ENCODE peak calls at places on chromosomes 5 and 9, in ten cellular contexts. One of them, this sample, is unnamed.
A peak's percentile ranks its signal among the peaks of the same experiment; 100 is the strongest.

GRCh38 chr5:38226091-38226490 is 32.3 kb upstream of the EGFLAM start:
- DNase-seq in psoas muscle: no peak
- DNase-seq in neural crest cell: no peak
- DNase-seq in adrenal gland: no peak
- DNase-seq in WTC11: no peak
- DNase-seq in HCT116: no peak
- DNase-seq in body of pancreas: no peak
- DNase-seq in fibroblast of lung: no peak
- DNase-seq in H9: no peak
- DNase-seq in PC-9: no peak
- DNase-seq in this sample: no peak

GRCh38 chr5:93746406-93747056 is 5.1 kb upstream of the POU5F2 start:
- DNase-seq in H9: no peak
- DNase-seq in HCT116: no peak
- DNase-seq in PC-9: no peak
- DNase-seq in body of pancreas: no peak
- DNase-seq in fibroblast of lung: peak; percentile 32
- DNase-seq in adrenal gland: no peak
- DNase-seq in WTC11: no peak
- DNase-seq in psoas muscle: no peak
- DNase-seq in neural crest cell: no peak
- DNase-seq in this sample: no peak

GRCh38 chr9:14813336-14814020 is 90.9 kb upstream of the CER1 start:
- DNase-seq in fibroblast of lung: peak; percentile 21
- DNase-seq in HCT116: no peak
- DNase-seq in adrenal gland: no peak
- DNase-seq in H9: no peak
- DNase-seq in WTC11: no peak
- DNase-seq in PC-9: no peak
- DNase-seq in psoas muscle: no peak
- DNase-seq in body of pancreas: no peak
- DNase-seq in neural crest cell: no peak
- DNase-seq in this sample: no peak

GRCh38 chr5:66987949-66988838 is 208.4 kb downstream of the CD180 start:
- DNase-seq in body of pancreas: no peak
- DNase-seq in WTC11: no peak
- DNase-seq in fibroblast of lung: no peak
- DNase-seq in neural crest cell: no peak
- DNase-seq in adrenal gland: no peak
- DNase-seq in psoas muscle: no peak
- DNase-seq in H9: no peak
- DNase-seq in PC-9: no peak
- DNase-seq in HCT116: no peak
- DNase-seq in this sample: no peak

GRCh38 chr5:50325237-50325832 is 115.8 kb downstream of the EMB start:
- DNase-seq in adrenal gland: no peak
- DNase-seq in body of pancreas: no peak
- DNase-seq in PC-9: no peak
- DNase-seq in neural crest cell: peak; percentile 3
- DNase-seq in fibroblast of lung: peak; percentile 43
- DNase-seq in psoas muscle: no peak
- DNase-seq in H9: no peak
- DNase-seq in HCT116: peak; percentile 32
- DNase-seq in WTC11: no peak
- DNase-seq in this sample: no peak

GRCh38 chr5:133754575-133755169 is 142.3 kb upstream of the FSTL4 start:
- DNase-seq in psoas muscle: no peak
- DNase-seq in WTC11: peak; percentile 62
- DNase-seq in adrenal gland: peak; percentile 46
- DNase-seq in H9: peak; percentile 52
- DNase-seq in PC-9: no peak
- DNase-seq in neural crest cell: no peak
- DNase-seq in fibroblast of lung: peak; percentile 20
- DNase-seq in body of pancreas: peak; percentile 55
- DNase-seq in HCT116: peak; percentile 26
- DNase-seq in this sample: no peak

GRCh38 chr5:160315968-160316367 is 3.6 kb upstream of the CCNJL start:
- DNase-seq in HCT116: peak; percentile 68
- DNase-seq in H9: no peak
- DNase-seq in neural crest cell: no peak
- DNase-seq in psoas muscle: no peak
- DNase-seq in PC-9: peak; percentile 97
- DNase-seq in fibroblast of lung: no peak
- DNase-seq in WTC11: no peak
- DNase-seq in body of pancreas: peak; percentile 16
- DNase-seq in adrenal gland: no peak
- DNase-seq in this sample: no peak

GRCh38 chr5:141941307-141941706 is 16.7 kb downstream of the PCDH12 start:
- DNase-seq in psoas muscle: peak; percentile 33
- DNase-seq in H9: no peak
- DNase-seq in WTC11: no peak
- DNase-seq in body of pancreas: no peak
- DNase-seq in PC-9: no peak
- DNase-seq in fibroblast of lung: peak; percentile 12
- DNase-seq in adrenal gland: no peak
- DNase-seq in HCT116: no peak
- DNase-seq in neural crest cell: no peak
- DNase-seq in this sample: no peak

GRCh38 chr5:16179511-16179935 is at the start of gene MARCHF11:
- DNase-seq in psoas muscle: no peak
- DNase-seq in fibroblast of lung: no peak
- DNase-seq in body of pancreas: no peak
- DNase-seq in adrenal gland: no peak
- DNase-seq in neural crest cell: peak; percentile 6
- DNase-seq in HCT116: no peak
- DNase-seq in PC-9: no peak
- DNase-seq in H9: peak; percentile 41
- DNase-seq in WTC11: peak; percentile 66
- DNase-seq in this sample: no peak

GRCh38 chr5:9013147-9013546 is 532.7 kb downstream of the SEMA5A start:
- DNase-seq in psoas muscle: no peak
- DNase-seq in WTC11: no peak
- DNase-seq in neural crest cell: no peak
- DNase-seq in HCT116: no peak
- DNase-seq in H9: no peak
- DNase-seq in PC-9: no peak
- DNase-seq in adrenal gland: no peak
- DNase-seq in fibroblast of lung: no peak
- DNase-seq in body of pancreas: no peak
- DNase-seq in this sample: no peak

GRCh38 chr5:145854651-145855258 is 18.1 kb downstream of the GRXCR2 start:
- DNase-seq in H9: no peak
- DNase-seq in fibroblast of lung: peak; percentile 78
- DNase-seq in psoas muscle: no peak
- DNase-seq in adrenal gland: no peak
- DNase-seq in body of pancreas: no peak
- DNase-seq in PC-9: peak; percentile 89
- DNase-seq in WTC11: no peak
- DNase-seq in HCT116: peak; percentile 77
- DNase-seq in neural crest cell: no peak
- DNase-seq in this sample: no peak

GRCh38 chr5:159581502-159582249 is 251.4 kb upstream of the IL12B start:
- DNase-seq in H9: no peak
- DNase-seq in neural crest cell: no peak
- DNase-seq in WTC11: no peak
- DNase-seq in body of pancreas: peak; percentile 43
- DNase-seq in psoas muscle: no peak
- DNase-seq in fibroblast of lung: peak; percentile 71
- DNase-seq in PC-9: peak; percentile 99
- DNase-seq in HCT116: peak; percentile 94
- DNase-seq in adrenal gland: peak; percentile 81
- DNase-seq in this sample: no peak

GRCh38 chr9:12329623-12329985 is 363.6 kb upstream of the TYRP1 start:
- DNase-seq in WTC11: no peak
- DNase-seq in adrenal gland: no peak
- DNase-seq in H9: no peak
- DNase-seq in fibroblast of lung: no peak
- DNase-seq in HCT116: no peak
- DNase-seq in neural crest cell: no peak
- DNase-seq in PC-9: no peak
- DNase-seq in psoas muscle: no peak
- DNase-seq in body of pancreas: no peak
- DNase-seq in this sample: no peak
- TF ChIP-seq CTCF in WTC11: no peak
- TF ChIP-seq CTCF in adrenal gland: no peak
- TF ChIP-seq CTCF in H9: no peak
- TF ChIP-seq CTCF in fibroblast of lung: no peak
- TF ChIP-seq CTCF in HCT116: no peak
- TF ChIP-seq CTCF in neural crest cell: no peak
- TF ChIP-seq CTCF in PC-9: no peak
- TF ChIP-seq CTCF in psoas muscle: no peak
- TF ChIP-seq CTCF in body of pancreas: no peak
- TF ChIP-seq CTCF in this sample: no peak

GRCh38 chr9:124121725-124122124 is 110.2 kb downstream of the LHX2 start:
- DNase-seq in neural crest cell: no peak
- DNase-seq in H9: no peak
- DNase-seq in WTC11: no peak
- DNase-seq in adrenal gland: no peak
- DNase-seq in psoas muscle: no peak
- DNase-seq in HCT116: no peak
- DNase-seq in fibroblast of lung: no peak
- DNase-seq in PC-9: no peak
- DNase-seq in body of pancreas: no peak
- DNase-seq in this sample: no peak

GRCh38 chr9:124120272-124120671 is 108.7 kb downstream of the LHX2 start:
- DNase-seq in body of pancreas: no peak
- DNase-seq in H9: no peak
- DNase-seq in neural crest cell: no peak
- DNase-seq in HCT116: no peak
- DNase-seq in WTC11: no peak
- DNase-seq in fibroblast of lung: no peak
- DNase-seq in psoas muscle: no peak
- DNase-seq in adrenal gland: no peak
- DNase-seq in PC-9: no peak
- DNase-seq in this sample: no peak

GRCh38 chr9:124118894-124119293 is 107.3 kb downstream of the LHX2 start:
- DNase-seq in adrenal gland: no peak
- DNase-seq in body of pancreas: no peak
- DNase-seq in neural crest cell: no peak
- DNase-seq in psoas muscle: no peak
- DNase-seq in HCT116: no peak
- DNase-seq in fibroblast of lung: no peak
- DNase-seq in H9: no peak
- DNase-seq in PC-9: no peak
- DNase-seq in WTC11: no peak
- DNase-seq in this sample: no peak

GRCh38 chr9:124122321-124122720 is 110.8 kb downstream of the LHX2 start:
- DNase-seq in fibroblast of lung: no peak
- DNase-seq in adrenal gland: no peak
- DNase-seq in psoas muscle: no peak
- DNase-seq in H9: no peak
- DNase-seq in body of pancreas: no peak
- DNase-seq in WTC11: no peak
- DNase-seq in PC-9: no peak
- DNase-seq in neural crest cell: no peak
- DNase-seq in HCT116: no peak
- DNase-seq in this sample: no peak

DNA sequence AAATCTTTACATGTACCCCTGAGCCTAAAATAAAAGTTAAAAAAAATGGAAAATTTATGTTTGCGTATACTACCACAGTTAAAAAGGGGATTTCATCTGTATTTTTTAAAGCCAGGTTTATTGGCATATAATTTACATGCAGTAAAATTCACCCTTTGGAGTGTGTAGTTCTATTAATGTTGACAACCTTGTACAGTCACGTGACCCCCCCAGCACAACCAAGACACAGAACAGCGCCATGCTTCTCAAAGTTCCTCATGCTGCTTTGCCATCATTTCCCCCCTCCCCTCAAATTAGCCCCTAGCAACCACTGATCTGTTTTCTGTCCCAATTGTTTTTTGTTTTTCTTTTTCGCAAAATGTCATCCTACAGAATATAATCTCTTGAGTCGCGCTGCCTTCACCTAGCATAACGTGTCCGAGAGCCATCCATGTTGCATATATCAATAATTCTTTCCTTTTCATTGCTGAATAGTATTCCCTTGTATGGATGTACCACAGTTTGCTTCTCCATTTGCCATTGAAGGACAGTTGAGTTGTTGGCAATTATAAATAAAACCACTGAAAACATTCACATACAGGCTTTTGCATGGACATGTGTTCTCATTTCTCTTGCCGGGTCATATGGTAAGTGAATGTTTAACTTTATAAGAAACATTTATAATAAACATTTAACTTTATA is 105.3 kb downstream of the LHX2 start:
- DNase-seq in H9: no peak
- DNase-seq in fibroblast of lung: no peak
- DNase-seq in adrenal gland: no peak
- DNase-seq in HCT116: no peak
- DNase-seq in psoas muscle: no peak
- DNase-seq in body of pancreas: no peak
- DNase-seq in WTC11: no peak
- DNase-seq in PC-9: no peak
- DNase-seq in neural crest cell: no peak
- DNase-seq in this sample: no peak
- TF ChIP-seq CTCF in H9: no peak
- TF ChIP-seq CTCF in fibroblast of lung: no peak
- TF ChIP-seq CTCF in adrenal gland: no peak
- TF ChIP-seq CTCF in HCT116: no peak
- TF ChIP-seq CTCF in psoas muscle: no peak
- TF ChIP-seq CTCF in body of pancreas: no peak
- TF ChIP-seq CTCF in WTC11: no peak
- TF ChIP-seq CTCF in PC-9: no peak
- TF ChIP-seq CTCF in neural crest cell: no peak
- TF ChIP-seq CTCF in this sample: no peak

DNA sequence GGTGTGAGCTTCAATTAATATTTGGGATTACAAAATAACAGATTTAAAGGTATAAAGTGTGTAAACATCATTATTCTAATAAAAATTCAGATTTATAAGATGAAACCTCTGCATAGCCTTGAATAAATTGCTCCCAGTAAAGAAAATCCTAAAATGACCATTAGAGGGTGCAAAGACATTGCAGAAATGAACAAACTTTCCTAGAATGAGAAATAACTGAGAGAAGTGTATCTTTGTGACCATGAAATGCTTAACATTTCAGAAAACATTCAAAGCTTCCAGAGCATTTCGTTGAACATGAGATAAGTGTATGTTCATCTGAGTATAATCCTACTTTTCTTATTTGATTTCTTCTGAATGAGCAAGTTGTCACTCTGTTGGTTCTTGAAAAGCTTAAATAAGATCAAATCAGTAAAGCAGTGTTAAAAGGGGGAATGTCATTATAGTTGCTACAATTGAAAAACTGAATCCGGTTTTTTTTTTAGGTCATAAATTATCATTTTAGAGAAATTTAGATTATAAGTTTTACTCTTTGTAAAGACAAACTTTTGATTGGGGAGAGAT is 24.7 kb upstream of the NUDT12 start:
- DNase-seq in psoas muscle: no peak
- DNase-seq in neural crest cell: no peak
- DNase-seq in body of pancreas: no peak
- DNase-seq in WTC11: no peak
- DNase-seq in PC-9: no peak
- DNase-seq in H9: no peak
- DNase-seq in fibroblast of lung: peak; percentile 64
- DNase-seq in adrenal gland: no peak
- DNase-seq in HCT116: no peak
- DNase-seq in this sample: no peak
- TF ChIP-seq CTCF in psoas muscle: peak; percentile 21
- TF ChIP-seq CTCF in neural crest cell: peak; percentile 78
- TF ChIP-seq CTCF in body of pancreas: peak; percentile 47
- TF ChIP-seq CTCF in WTC11: no peak
- TF ChIP-seq CTCF in PC-9: peak; percentile 69
- TF ChIP-seq CTCF in H9: peak; percentile 71
- TF ChIP-seq CTCF in fibroblast of lung: no peak
- TF ChIP-seq CTCF in adrenal gland: peak; percentile 53
- TF ChIP-seq CTCF in HCT116: peak; percentile 45
- TF ChIP-seq CTCF in this sample: peak; percentile 77

GRCh38 chr9:79116064-79116463 is 455.7 kb upstream of the TLE4 start:
- DNase-seq in H9: no peak
- DNase-seq in adrenal gland: no peak
- DNase-seq in HCT116: no peak
- DNase-seq in WTC11: no peak
- DNase-seq in body of pancreas: no peak
- DNase-seq in fibroblast of lung: no peak
- DNase-seq in neural crest cell: no peak
- DNase-seq in PC-9: no peak
- DNase-seq in psoas muscle: no peak
- DNase-seq in this sample: no peak
- TF ChIP-seq CTCF in H9: no peak
- TF ChIP-seq CTCF in adrenal gland: no peak
- TF ChIP-seq CTCF in HCT116: no peak
- TF ChIP-seq CTCF in WTC11: no peak
- TF ChIP-seq CTCF in body of pancreas: no peak
- TF ChIP-seq CTCF in fibroblast of lung: no peak
- TF ChIP-seq CTCF in neural crest cell: no peak
- TF ChIP-seq CTCF in PC-9: no peak
- TF ChIP-seq CTCF in psoas muscle: no peak
- TF ChIP-seq CTCF in this sample: no peak

This sample was measured in D721Med.